ENCODE peak calls at places on chromosomes 12 and 14, in ten cellular contexts. S is endodermal cell; T is mesothelial cell of epicardium; R is A673; D is upper lobe of right lung; C is tibial artery; M is cardiac muscle cell; F is HCT116; G is WTC11; N is CD8-positive, alpha-beta T cell. O is an unnamed sample.

GRCh38 chr12:129961111-129961510 is 57.3 kb upstream of the TMEM132D start:
- DNase-seq in S (no peak), T (no peak), R (no peak), D (no peak), C (no peak), M (no peak), F (no peak), G (no peak), N (no peak), O (no peak)

GRCh38 chr12:74598819-74599218 is 61.2 kb downstream of the ATXN7L3B start:
- DNase-seq in S (no peak), T (no peak), R (no peak), D (no peak), C (no peak), M (no peak), F (no peak), G (no peak), N (no peak), O (no peak)

GRCh38 chr12:38282886-38283285 is 33.7 kb upstream of the ALG10B start:
- DNase-seq in S (no peak), T (no peak), R (peak), D (no peak), C (no peak), M (no peak), F (peak), G (no peak), N (no peak), O (no peak)

GRCh38 chr12:125050868-125051267 is 14.4 kb upstream of the AACS start:
- DNase-seq in S (peak), T (no peak), R (no peak), D (no peak), C (no peak), M (no peak), F (no peak), G (no peak), N (no peak), O (no peak)

GRCh38 chr12:46227616-46228015 is 41.2 kb downstream of the SLC38A1 start:
- DNase-seq in S (no peak), T (no peak), R (no peak), D (no peak), C (no peak), M (no peak), F (no peak), G (no peak), N (no peak), O (no peak)

GRCh38 chr12:105256921-105257320 is 20.9 kb upstream of the APPL2 start:
- DNase-seq in S (no peak), T (no peak), R (no peak), D (no peak), C (no peak), M (no peak), F (no peak), G (no peak), N (no peak), O (no peak)

GRCh38 chr14:84209021-84209420 is 1320.9 kb upstream of the FLRT2 start:
- DNase-seq in S (no peak), T (no peak), R (no peak), D (no peak), C (no peak), M (no peak), F (no peak), G (no peak), N (no peak), O (no peak)

GRCh38 chr12:52041695-52042123 is 9.5 kb upstream of the NR4A1 start:
- DNase-seq in S (peak), T (no peak), R (no peak), D (no peak), C (no peak), M (peak), F (no peak), G (peak), N (no peak), O (peak)

GRCh38 chr12:106760184-106760531 is 14.3 kb upstream of the RIC8B start:
- DNase-seq in S (peak), T (no peak), R (peak), D (no peak), C (no peak), M (peak), F (no peak), G (peak), N (no peak), O (no peak)

GRCh38 chr12:7678744-7679143 is 13.0 kb upstream of the APOBEC1 start:
- DNase-seq in S (no peak), T (no peak), R (peak), D (no peak), C (no peak), M (no peak), F (no peak), G (no peak), N (no peak), O (no peak)

DNA sequence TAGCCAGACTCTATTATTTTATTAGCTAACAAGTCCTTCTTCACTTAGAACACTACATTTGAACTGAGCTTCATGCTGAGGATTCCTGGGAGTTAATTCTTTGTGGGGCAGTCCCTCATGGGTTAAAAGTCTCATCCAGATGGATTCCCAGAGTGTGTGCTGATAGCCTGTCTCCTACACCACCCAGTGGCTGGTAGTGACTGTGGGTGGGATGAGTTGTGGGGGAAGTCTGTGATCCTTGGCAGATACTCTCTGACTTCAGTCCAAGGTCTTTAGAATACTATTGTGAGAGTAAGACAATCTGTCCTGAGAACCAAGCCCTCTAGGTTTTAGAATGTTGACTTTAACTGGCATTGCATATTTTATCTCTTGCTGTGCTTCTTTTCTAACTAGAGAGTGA is 37.2 kb downstream of the AKAP6 start:
- DNase-seq in S (peak), T (no peak), R (peak), D (no peak), C (no peak), M (peak), F (no peak), G (no peak), N (no peak), O (no peak)
- TF ChIP-seq CTCF in S (peak), T (no peak), R (no peak), D (no peak), C (no peak), M (no peak), F (peak), G (no peak), N (no peak), O (no peak)

DNA sequence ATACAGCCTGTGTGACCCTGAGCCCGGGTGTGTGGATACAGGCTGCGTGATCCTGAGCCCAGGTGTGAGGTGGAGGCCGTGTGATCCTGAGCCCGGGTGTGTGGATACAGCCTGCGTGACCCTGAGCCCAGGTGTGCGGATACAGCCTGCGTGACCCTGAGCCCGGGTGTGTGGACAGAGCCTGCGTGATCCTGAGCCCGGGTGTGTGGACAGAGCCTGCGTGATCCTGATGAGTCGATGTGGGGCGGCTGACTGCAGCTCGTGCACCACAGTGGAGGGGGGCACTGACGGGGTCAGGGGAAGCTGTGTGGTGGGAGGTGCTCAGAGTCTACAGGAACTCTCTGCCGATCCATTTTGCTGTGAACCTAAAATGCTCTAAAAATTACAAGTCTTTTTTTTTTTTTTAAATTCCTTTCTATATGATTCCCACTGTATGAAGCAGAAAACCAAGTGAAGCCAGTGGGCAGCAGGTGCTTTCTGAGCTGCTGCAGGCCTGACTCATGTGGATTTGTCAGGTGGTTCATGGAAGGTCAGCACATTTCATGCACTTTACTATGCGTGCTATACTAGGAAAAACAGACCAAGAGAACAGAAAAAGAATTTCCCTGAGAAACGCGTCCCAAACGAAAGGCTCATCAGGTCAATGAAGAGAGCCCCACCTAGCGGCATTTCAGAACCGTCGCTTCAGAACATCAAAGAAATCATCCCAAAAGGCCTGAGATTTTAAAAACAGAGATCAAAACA is 19.3 kb downstream of the BRF1 start:
- DNase-seq in S (peak), T (no peak), R (peak), D (no peak), C (no peak), M (peak), F (no peak), G (no peak), N (no peak), O (no peak)
- TF ChIP-seq CTCF in S (peak), T (peak), R (peak), D (peak), C (peak), M (peak), F (no peak), G (no peak), N (peak), O (no peak)

DNA sequence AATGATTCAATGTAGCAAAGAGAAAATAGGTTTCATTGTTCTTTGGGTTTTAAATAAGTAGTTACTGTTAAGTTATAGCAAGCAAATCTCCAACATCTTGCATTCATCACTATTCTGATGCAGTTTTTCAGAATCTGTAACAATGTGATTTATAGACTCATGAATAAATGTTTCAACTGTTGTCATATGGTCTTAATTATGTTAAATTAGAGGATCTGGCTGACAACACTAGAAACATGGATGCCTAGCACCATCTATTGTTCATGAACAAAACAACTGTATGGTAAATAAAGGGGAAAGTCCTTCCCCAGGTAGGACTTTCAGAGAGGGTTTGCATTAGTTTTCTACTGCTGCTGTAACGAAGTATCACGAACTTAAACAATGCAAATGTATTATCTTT is 167.9 kb downstream of the BCAT1 start:
- DNase-seq in S (no peak), T (no peak), R (peak), D (no peak), C (no peak), M (no peak), F (no peak), G (no peak), N (no peak), O (no peak)
- TF ChIP-seq CTCF in S (peak), T (no peak), R (peak), D (peak), C (no peak), M (no peak), F (no peak), G (no peak), N (no peak), O (no peak)

GRCh38 chr14:89388853-89389252 is 28.2 kb downstream of the FOXN3 start:
- DNase-seq in S (peak), T (no peak), R (no peak), D (no peak), C (no peak), M (no peak), F (no peak), G (no peak), N (no peak), O (no peak)
- TF ChIP-seq CTCF in S (peak), T (no peak), R (peak), D (peak), C (no peak), M (peak), F (no peak), G (no peak), N (no peak), O (no peak)

DNA sequence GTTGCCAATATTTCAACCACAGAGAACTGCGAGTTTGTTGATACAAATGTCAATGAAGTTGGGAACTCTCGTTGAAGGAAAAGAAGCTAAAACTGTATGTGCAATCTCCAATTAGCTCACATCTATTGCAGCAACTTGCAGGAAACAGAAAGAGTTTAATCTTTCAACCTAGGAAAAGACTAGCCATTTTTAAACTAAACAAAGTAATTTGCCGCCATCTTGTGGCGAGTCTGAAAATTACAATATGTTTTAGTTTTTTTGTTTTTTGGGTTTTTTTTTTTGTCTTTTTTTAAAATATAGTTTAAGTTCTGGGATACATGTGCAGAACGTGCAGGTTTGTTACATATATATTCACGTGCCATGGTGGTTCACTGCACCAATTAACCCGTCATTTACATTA is 131.2 kb upstream of the FOXG1 start:
- DNase-seq in S (no peak), T (no peak), R (peak), D (no peak), C (no peak), M (peak), F (peak), G (no peak), N (no peak), O (no peak)
- TF ChIP-seq CTCF in S (peak), T (peak), R (peak), D (peak), C (no peak), M (peak), F (no peak), G (peak), N (peak), O (no peak)

GRCh38 chr12:14860490-14860889 is 17.2 kb upstream of the ART4 start:
- DNase-seq in S (no peak), T (no peak), R (no peak), D (no peak), C (no peak), M (no peak), F (no peak), G (no peak), N (no peak), O (no peak)

GRCh38 chr12:14854586-14855163 is 11.3 kb upstream of the ART4 start:
- DNase-seq in S (no peak), T (no peak), R (no peak), D (no peak), C (no peak), M (no peak), F (no peak), G (no peak), N (no peak), O (no peak)

GRCh38 chr12:14852880-14853279 is 9.6 kb upstream of the ART4 start:
- DNase-seq in S (no peak), T (no peak), R (no peak), D (no peak), C (no peak), M (no peak), F (no peak), G (no peak), N (no peak), O (no peak)

GRCh38 chr12:14853966-14854365 is 10.6 kb upstream of the ART4 start:
- DNase-seq in S (no peak), T (no peak), R (peak), D (no peak), C (peak), M (no peak), F (no peak), G (no peak), N (no peak), O (no peak)

GRCh38 chr12:14858513-14858912 is 15.2 kb upstream of the ART4 start:
- DNase-seq in S (no peak), T (no peak), R (no peak), D (no peak), C (no peak), M (no peak), F (no peak), G (no peak), N (no peak), O (no peak)
- TF ChIP-seq CTCF in S (no peak), T (no peak), R (no peak), D (no peak), C (no peak), M (no peak), F (no peak), G (no peak), N (no peak), O (no peak)

GRCh38 chr12:9635014-9635413 is 27.3 kb upstream of the KLRB1 start:
- DNase-seq in S (no peak), T (no peak), R (no peak), D (no peak), C (no peak), M (no peak), F (no peak), G (no peak), N (no peak), O (no peak)

GRCh38 chr12:9636807-9637206 is 29.1 kb upstream of the KLRB1 start:
- DNase-seq in S (peak), T (no peak), R (peak), D (no peak), C (no peak), M (no peak), F (no peak), G (peak), N (no peak), O (no peak)

GRCh38 chr12:9632766-9633165 is 25.1 kb upstream of the KLRB1 start:
- DNase-seq in S (no peak), T (no peak), R (no peak), D (no peak), C (no peak), M (no peak), F (no peak), G (no peak), N (no peak), O (no peak)

GRCh38 chr12:9636150-9636549 is 28.4 kb upstream of the KLRB1 start:
- DNase-seq in S (no peak), T (no peak), R (no peak), D (no peak), C (no peak), M (no peak), F (no peak), G (no peak), N (no peak), O (no peak)

DNA sequence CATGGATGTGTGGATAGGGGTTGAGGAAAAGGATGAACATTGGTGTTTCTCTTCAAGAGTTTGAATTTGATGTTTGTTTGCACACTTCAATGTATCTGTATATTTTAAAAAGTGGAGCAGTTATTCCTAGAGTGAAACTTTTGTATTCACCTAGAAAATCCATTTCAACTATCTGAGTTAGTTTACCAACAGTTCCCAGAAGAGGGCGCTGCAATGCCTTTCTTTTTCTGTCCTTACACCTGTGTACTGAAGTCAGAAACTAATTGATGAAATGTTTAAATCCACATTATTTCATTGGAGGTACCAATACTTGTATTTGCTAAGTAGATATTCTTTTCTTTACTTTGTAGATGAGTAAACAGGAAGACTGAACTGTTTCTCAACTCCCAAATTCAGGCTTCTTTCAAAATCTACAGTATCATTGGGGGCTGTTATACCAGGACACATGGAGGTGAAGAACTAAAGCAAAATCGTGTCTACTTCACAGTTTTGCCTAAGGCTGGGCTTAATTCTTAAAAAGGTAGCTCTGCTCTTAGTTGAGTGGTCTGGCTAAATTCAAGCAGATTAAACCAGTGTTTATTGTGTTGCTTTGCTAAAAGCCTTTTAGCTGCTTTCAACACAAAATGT is 26.6 kb upstream of the KLRB1 start:
- DNase-seq in S (peak), T (no peak), R (peak), D (no peak), C (peak), M (peak), F (no peak), G (peak), N (peak), O (no peak)
- TF ChIP-seq CTCF in S (peak), T (peak), R (peak), D (peak), C (peak), M (peak), F (peak), G (peak), N (peak), O (peak)

GRCh38 chr14:86794689-86795088 is 1198.3 kb downstream of the GALC start:
- DNase-seq in S (no peak), T (no peak), R (no peak), D (no peak), C (no peak), M (no peak), F (no peak), G (no peak), N (no peak), O (no peak)

GRCh38 chr14:86788229-86788628 is 1204.8 kb downstream of the GALC start:
- DNase-seq in S (no peak), T (no peak), R (no peak), D (no peak), C (no peak), M (no peak), F (no peak), G (no peak), N (no peak), O (no peak)

GRCh38 chr14:86787782-86788181 is 1205.2 kb downstream of the GALC start:
- DNase-seq in S (no peak), T (no peak), R (peak), D (no peak), C (no peak), M (peak), F (no peak), G (no peak), N (no peak), O (no peak)

GRCh38 chr14:86796221-86797074 is 1196.5 kb downstream of the GALC start:
- DNase-seq in S (no peak), T (no peak), R (peak), D (no peak), C (no peak), M (no peak), F (no peak), G (no peak), N (no peak), O (no peak)

GRCh38 chr14:86790408-86791364 is 1202.3 kb downstream of the GALC start:
- DNase-seq in S (peak), T (no peak), R (peak), D (no peak), C (no peak), M (no peak), F (no peak), G (no peak), N (no peak), O (no peak)
- TF ChIP-seq CTCF in S (peak), T (no peak), R (peak), D (no peak), C (no peak), M (peak), F (no peak), G (no peak), N (no peak), O (no peak)

GRCh38 chr12:131928765-131929529 is at the start of gene PUS1:
- DNase-seq in S (peak), T (peak), R (peak), D (peak), C (peak), M (peak), F (peak), G (peak), N (peak), O (peak)

GRCh38 chr12:131930510-131930909 is 1.4 kb downstream of the PUS1 start:
- DNase-seq in S (no peak), T (no peak), R (no peak), D (no peak), C (no peak), M (no peak), F (no peak), G (no peak), N (no peak), O (no peak)

GRCh38 chr12:131929530-131930456 is 717 bp downstream of the PUS1 start:
- DNase-seq in S (peak), T (no peak), R (peak), D (no peak), C (no peak), M (peak), F (no peak), G (peak), N (peak), O (peak)

GRCh38 chr12:131928080-131928764 is 854 bp upstream of the PUS1 start:
- DNase-seq in S (peak), T (no peak), R (no peak), D (no peak), C (no peak), M (peak), F (no peak), G (peak), N (peak), O (no peak)

GRCh38 chr12:131927110-131928079 is 1.7 kb upstream of the PUS1 start:
- DNase-seq in S (peak), T (no peak), R (no peak), D (peak), C (no peak), M (no peak), F (no peak), G (no peak), N (no peak), O (no peak)
- TF ChIP-seq CTCF in S (peak), T (no peak), R (no peak), D (no peak), C (no peak), M (no peak), F (no peak), G (no peak), N (no peak), O (no peak)

GRCh38 chr12:62259311-62259992 is 752 bp upstream of the USP15 start:
- DNase-seq in S (no peak), T (no peak), R (peak), D (no peak), C (no peak), M (peak), F (no peak), G (no peak), N (no peak), O (no peak)
- TF ChIP-seq CTCF in S (no peak), T (no peak), R (no peak), D (no peak), C (no peak), M (no peak), F (no peak), G (no peak), N (no peak), O (no peak)